ENCODE peak calls at places on chromosomes 4 and X, in seven cellular contexts. One of them, this sample, is unnamed.

GRCh38 chr4:178309890-178310289 is 867.7 kb upstream of the AGA start:
- DNase-seq in HFF-Myc: no peak
- DNase-seq in fibroblast of lung: no peak
- DNase-seq in CD4-positive, alpha-beta T cell: no peak
- DNase-seq in GM10248: no peak
- DNase-seq in upper lobe of right lung: no peak
- DNase-seq in GM20000: no peak
- DNase-seq in this sample: no peak

GRCh38 chrX:21940356-21940829 is at the start of gene SMS:
- DNase-seq in GM20000: peak
- DNase-seq in HFF-Myc: no peak
- DNase-seq in fibroblast of lung: peak
- DNase-seq in upper lobe of right lung: peak
- DNase-seq in CD4-positive, alpha-beta T cell: peak
- DNase-seq in GM10248: peak
- DNase-seq in this sample: peak

GRCh38 chr4:113978561-113979156 is 788 bp downstream of the ARSJ start:
- DNase-seq in GM20000: no peak
- DNase-seq in CD4-positive, alpha-beta T cell: no peak
- DNase-seq in GM10248: no peak
- DNase-seq in fibroblast of lung: peak
- DNase-seq in upper lobe of right lung: peak
- DNase-seq in HFF-Myc: no peak
- DNase-seq in this sample: no peak

GRCh38 chr4:44438687-44439086 is 9.9 kb downstream of the KCTD8 start:
- DNase-seq in HFF-Myc: no peak
- DNase-seq in GM20000: no peak
- DNase-seq in GM10248: no peak
- DNase-seq in fibroblast of lung: no peak
- DNase-seq in upper lobe of right lung: no peak
- DNase-seq in CD4-positive, alpha-beta T cell: no peak
- DNase-seq in this sample: no peak

GRCh38 chr4:94669672-94670664 is 87.8 kb upstream of the BMPR1B start:
- DNase-seq in GM10248: no peak
- DNase-seq in HFF-Myc: no peak
- DNase-seq in upper lobe of right lung: no peak
- DNase-seq in CD4-positive, alpha-beta T cell: no peak
- DNase-seq in GM20000: no peak
- DNase-seq in fibroblast of lung: no peak
- DNase-seq in this sample: no peak

GRCh38 chrX:30283456-30284200 is 25.6 kb downstream of the NR0B1 start:
- DNase-seq in fibroblast of lung: peak
- DNase-seq in upper lobe of right lung: no peak
- DNase-seq in CD4-positive, alpha-beta T cell: no peak
- DNase-seq in HFF-Myc: peak
- DNase-seq in GM10248: no peak
- DNase-seq in GM20000: no peak
- DNase-seq in this sample: no peak

GRCh38 chrX:130485870-130486269 is 84.1 kb downstream of the RBMX2 start:
- DNase-seq in fibroblast of lung: no peak
- DNase-seq in upper lobe of right lung: no peak
- DNase-seq in GM20000: no peak
- DNase-seq in GM10248: no peak
- DNase-seq in HFF-Myc: no peak
- DNase-seq in CD4-positive, alpha-beta T cell: no peak
- DNase-seq in this sample: no peak

GRCh38 chr4:184351560-184352451 is 122.5 kb downstream of the IRF2 start:
- DNase-seq in CD4-positive, alpha-beta T cell: no peak
- DNase-seq in HFF-Myc: no peak
- DNase-seq in GM20000: no peak
- DNase-seq in GM10248: no peak
- DNase-seq in upper lobe of right lung: no peak
- DNase-seq in fibroblast of lung: no peak
- DNase-seq in this sample: no peak

GRCh38 chrX:108735680-108736508 is 469 bp downstream of the IRS4 start:
- DNase-seq in HFF-Myc: no peak
- DNase-seq in upper lobe of right lung: peak
- DNase-seq in CD4-positive, alpha-beta T cell: no peak
- DNase-seq in GM20000: peak
- DNase-seq in GM10248: peak
- DNase-seq in fibroblast of lung: peak
- DNase-seq in this sample: peak

GRCh38 chrX:108736509-108737479 is at the start of gene IRS4:
- DNase-seq in CD4-positive, alpha-beta T cell: no peak
- DNase-seq in GM10248: peak
- DNase-seq in GM20000: peak
- DNase-seq in HFF-Myc: no peak
- DNase-seq in fibroblast of lung: peak
- DNase-seq in upper lobe of right lung: no peak
- DNase-seq in this sample: peak

GRCh38 chrX:108734426-108734825 is 1.9 kb downstream of the IRS4 start:
- DNase-seq in HFF-Myc: no peak
- DNase-seq in upper lobe of right lung: peak
- DNase-seq in GM20000: peak
- DNase-seq in GM10248: peak
- DNase-seq in fibroblast of lung: no peak
- DNase-seq in CD4-positive, alpha-beta T cell: no peak
- DNase-seq in this sample: no peak

GRCh38 chrX:108732630-108733321 is 3.6 kb downstream of the IRS4 start:
- DNase-seq in HFF-Myc: no peak
- DNase-seq in GM10248: peak
- DNase-seq in fibroblast of lung: no peak
- DNase-seq in upper lobe of right lung: no peak
- DNase-seq in GM20000: peak
- DNase-seq in CD4-positive, alpha-beta T cell: no peak
- DNase-seq in this sample: no peak

GRCh38 chrX:108735087-108735679 is 1.2 kb downstream of the IRS4 start:
- DNase-seq in upper lobe of right lung: peak
- DNase-seq in GM20000: peak
- DNase-seq in CD4-positive, alpha-beta T cell: no peak
- DNase-seq in fibroblast of lung: no peak
- DNase-seq in GM10248: peak
- DNase-seq in HFF-Myc: no peak
- DNase-seq in this sample: peak
- TF ChIP-seq CTCF in upper lobe of right lung: no peak
- TF ChIP-seq CTCF in GM20000: no peak
- TF ChIP-seq CTCF in CD4-positive, alpha-beta T cell: no peak
- TF ChIP-seq CTCF in fibroblast of lung: no peak
- TF ChIP-seq CTCF in GM10248: no peak
- TF ChIP-seq CTCF in HFF-Myc: no peak
- TF ChIP-seq CTCF in this sample: no peak

DNA sequence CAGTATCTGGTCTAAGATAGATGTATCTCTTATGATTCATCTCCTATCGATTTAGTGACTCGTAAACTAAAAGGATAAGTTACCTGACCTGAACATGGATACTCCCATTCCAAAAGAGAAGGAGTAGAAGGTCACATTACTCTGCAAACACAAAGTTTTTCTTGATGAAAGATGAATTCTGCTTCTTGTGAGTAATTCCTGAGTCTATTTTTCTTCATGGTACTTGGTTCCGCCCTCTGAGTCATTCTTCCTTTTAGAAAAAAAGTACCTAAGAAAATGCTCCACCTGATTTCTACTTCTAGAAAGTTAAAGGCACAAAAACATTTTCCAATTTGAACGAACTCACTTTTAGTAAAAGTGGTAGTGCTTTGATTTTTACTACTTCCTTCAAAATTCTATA is 223.0 kb upstream of the SLIT2 start:
- DNase-seq in upper lobe of right lung: no peak
- DNase-seq in GM20000: no peak
- DNase-seq in HFF-Myc: no peak
- DNase-seq in CD4-positive, alpha-beta T cell: no peak
- DNase-seq in fibroblast of lung: peak
- DNase-seq in GM10248: no peak
- DNase-seq in this sample: no peak
- TF ChIP-seq CTCF in upper lobe of right lung: no peak
- TF ChIP-seq CTCF in GM20000: no peak
- TF ChIP-seq CTCF in HFF-Myc: no peak
- TF ChIP-seq CTCF in CD4-positive, alpha-beta T cell: no peak
- TF ChIP-seq CTCF in fibroblast of lung: no peak
- TF ChIP-seq CTCF in GM10248: no peak
- TF ChIP-seq CTCF in this sample: no peak

DNA sequence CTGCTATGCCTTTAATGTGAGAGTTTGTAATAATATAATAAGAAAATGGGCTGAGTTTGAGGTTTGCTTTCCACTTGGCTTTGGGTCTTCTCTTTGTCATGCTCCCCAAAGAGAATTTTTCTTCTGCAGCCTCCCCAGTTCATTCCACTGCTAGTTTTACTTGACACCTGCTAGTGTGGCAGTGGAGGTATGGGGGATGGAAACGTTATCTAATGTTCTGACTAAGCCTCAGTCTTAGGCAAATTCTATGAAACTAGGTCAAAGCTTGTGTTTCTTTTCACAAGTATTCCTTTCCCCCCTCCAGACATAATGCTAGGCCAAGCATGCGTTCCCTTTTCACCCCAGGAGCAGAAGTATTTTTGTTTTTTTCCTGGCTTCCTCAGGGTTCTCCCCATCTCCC is 67.5 kb downstream of the PPP1R2C start:
- DNase-seq in GM20000: no peak
- DNase-seq in GM10248: no peak
- DNase-seq in CD4-positive, alpha-beta T cell: no peak
- DNase-seq in HFF-Myc: no peak
- DNase-seq in fibroblast of lung: no peak
- DNase-seq in upper lobe of right lung: no peak
- DNase-seq in this sample: no peak
- TF ChIP-seq CTCF in GM20000: no peak
- TF ChIP-seq CTCF in GM10248: no peak
- TF ChIP-seq CTCF in CD4-positive, alpha-beta T cell: no peak
- TF ChIP-seq CTCF in HFF-Myc: no peak
- TF ChIP-seq CTCF in fibroblast of lung: no peak
- TF ChIP-seq CTCF in upper lobe of right lung: no peak
- TF ChIP-seq CTCF in this sample: no peak

DNA sequence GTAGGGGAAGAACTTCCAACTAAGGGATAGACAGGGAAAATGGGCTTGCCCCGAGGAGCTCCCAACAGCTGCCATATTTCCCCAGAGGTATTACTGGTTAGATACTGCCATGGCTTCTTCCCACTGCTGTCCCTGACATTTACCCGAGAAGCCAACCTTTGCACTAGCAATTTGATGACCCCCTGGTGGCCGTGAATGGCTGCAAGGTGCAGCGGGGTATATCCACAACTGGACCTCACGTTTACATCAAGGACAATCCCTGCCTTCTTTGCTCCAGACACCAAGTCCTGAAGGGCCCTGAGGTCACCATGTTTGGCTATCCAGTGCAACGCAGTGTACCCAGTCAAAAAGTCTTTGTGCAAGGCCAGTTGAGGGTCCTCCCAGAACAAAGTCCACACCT is 2.3 kb downstream of the SOWAHB start:
- DNase-seq in upper lobe of right lung: no peak
- DNase-seq in fibroblast of lung: no peak
- DNase-seq in CD4-positive, alpha-beta T cell: no peak
- DNase-seq in HFF-Myc: no peak
- DNase-seq in GM20000: no peak
- DNase-seq in GM10248: no peak
- DNase-seq in this sample: no peak
- TF ChIP-seq CTCF in upper lobe of right lung: no peak
- TF ChIP-seq CTCF in fibroblast of lung: no peak
- TF ChIP-seq CTCF in CD4-positive, alpha-beta T cell: no peak
- TF ChIP-seq CTCF in HFF-Myc: no peak
- TF ChIP-seq CTCF in GM20000: no peak
- TF ChIP-seq CTCF in GM10248: no peak
- TF ChIP-seq CTCF in this sample: peak

This sample was measured in GM13977.